ENCODE peak calls at places on chromosome 22, in five cellular contexts. S, M, Q, O and H are unnamed samples.

GRCh38 chr22:30336752-30337460 is 10.2 kb upstream of the TBC1D10A start:
- DNase-seq in M (no peak), S (no peak), Q (no peak), O (no peak), H (no peak)

GRCh38 chr22:22893077-22893805 is 5.6 kb downstream of the IGLL5 start:
- DNase-seq in O (no peak), Q (no peak), S (no peak), M (peak), H (no peak)

GRCh38 chr22:43884600-43885318 is 7.1 kb downstream of the PNPLA5 start:
- DNase-seq in M (peak), O (no peak), Q (peak), S (peak), H (no peak)

GRCh38 chr22:39710380-39711117 is 140.0 kb downstream of the CACNA1I start:
- DNase-seq in S (no peak), O (no peak), M (no peak), Q (no peak), H (no peak)

GRCh38 chr22:26313291-26313690 is 115.8 kb upstream of the ASPHD2 start:
- DNase-seq in Q (no peak), O (no peak), S (no peak), M (no peak), H (no peak)

GRCh38 chr22:41177626-41178424 is 27.3 kb upstream of the L3MBTL2 start:
- DNase-seq in M (no peak), O (no peak), S (no peak), Q (no peak), H (no peak)

GRCh38 chr22:22168190-22168940 is 76.2 kb upstream of the VPREB1 start:
- DNase-seq in M (peak), O (peak), S (peak), Q (peak), H (no peak)

GRCh38 chr22:46272196-46272595 is 4.4 kb downstream of the TTC38 start:
- DNase-seq in S (no peak), Q (no peak), M (no peak), O (no peak), H (no peak)

GRCh38 chr22:40635008-40635939 is 1.2 kb downstream of the MRTFA start:
- DNase-seq in M (no peak), S (no peak), O (no peak), Q (no peak), H (no peak)

GRCh38 chr22:46111645-46112306 is 38.5 kb upstream of the PPARA start:
- DNase-seq in M (no peak), S (no peak), Q (no peak), O (no peak), H (no peak)

DNA sequence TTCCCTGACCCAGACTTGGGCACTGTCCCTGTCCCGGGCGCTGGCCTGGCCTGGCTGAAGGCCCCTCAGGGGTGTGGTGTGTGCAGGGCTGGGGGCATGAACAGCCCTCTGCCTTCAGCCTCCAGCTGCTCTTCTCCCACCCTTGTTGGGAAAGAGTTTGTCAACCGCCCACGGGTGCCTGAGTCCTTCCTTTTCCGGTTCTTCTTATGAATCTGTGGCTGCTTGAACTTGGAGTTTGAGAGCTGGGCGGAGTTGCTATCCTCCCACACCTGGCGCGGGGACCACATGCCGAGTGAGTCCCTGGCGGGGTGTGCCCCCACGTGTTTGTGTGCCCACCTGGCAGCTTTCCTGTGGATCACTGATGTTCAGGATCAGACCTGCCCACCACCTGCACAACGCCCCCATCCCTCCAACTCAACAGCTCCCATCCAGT is 13.4 kb downstream of the NFAM1 start:
- DNase-seq in M (no peak), O (no peak), S (no peak), Q (no peak), H (peak)
- TF ChIP-seq KDM1A in M (no peak), O (no peak), S (no peak), Q (no peak), H (no peak)

GRCh38 chr22:44906999-44907644 is 102.7 kb downstream of the PHF21B start:
- DNase-seq in Q (no peak), M (no peak), O (no peak), S (no peak), H (no peak)

GRCh38 chr22:44895296-44896055 is 114.3 kb downstream of the PHF21B start:
- DNase-seq in M (no peak), O (no peak), Q (no peak), S (no peak), H (no peak)

GRCh38 chr22:44898236-44898635 is 111.6 kb downstream of the PHF21B start:
- DNase-seq in S (no peak), M (no peak), Q (no peak), O (no peak), H (no peak)

GRCh38 chr22:44906248-44906936 is 103.4 kb downstream of the PHF21B start:
- DNase-seq in Q (no peak), M (no peak), S (no peak), O (no peak), H (no peak)

DNA sequence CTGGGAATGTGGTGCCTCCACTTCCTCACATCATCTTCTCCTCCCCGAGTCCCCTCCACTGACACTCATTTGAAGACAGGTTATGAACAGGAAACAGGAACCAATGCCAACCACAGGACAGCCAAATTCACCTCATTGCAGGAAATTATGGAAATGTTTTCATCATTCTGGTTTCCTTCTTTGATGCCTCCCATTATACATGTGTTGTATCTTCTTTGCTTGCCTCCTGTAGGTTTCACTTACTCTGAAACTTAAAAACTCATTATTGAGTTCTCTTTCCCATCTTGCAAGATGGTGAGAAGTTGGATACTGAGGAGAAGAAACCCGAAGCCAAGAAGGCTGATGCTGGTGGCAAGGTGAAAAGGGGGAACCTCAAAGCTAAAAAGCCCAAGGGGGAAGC is 108.5 kb downstream of the PHF21B start:
- DNase-seq in O (no peak), M (no peak), S (no peak), Q (no peak), H (no peak)
- TF ChIP-seq KDM1A in O (no peak), M (no peak), S (no peak), Q (no peak), H (no peak)

GRCh38 chr22:37356922-37357321 is 70.4 kb downstream of the ELFN2 start:
- DNase-seq in O (no peak), S (no peak), M (no peak), Q (no peak), H (no peak)
- TF ChIP-seq KDM1A in O (no peak), S (no peak), M (no peak), Q (no peak), H (peak)

DNA sequence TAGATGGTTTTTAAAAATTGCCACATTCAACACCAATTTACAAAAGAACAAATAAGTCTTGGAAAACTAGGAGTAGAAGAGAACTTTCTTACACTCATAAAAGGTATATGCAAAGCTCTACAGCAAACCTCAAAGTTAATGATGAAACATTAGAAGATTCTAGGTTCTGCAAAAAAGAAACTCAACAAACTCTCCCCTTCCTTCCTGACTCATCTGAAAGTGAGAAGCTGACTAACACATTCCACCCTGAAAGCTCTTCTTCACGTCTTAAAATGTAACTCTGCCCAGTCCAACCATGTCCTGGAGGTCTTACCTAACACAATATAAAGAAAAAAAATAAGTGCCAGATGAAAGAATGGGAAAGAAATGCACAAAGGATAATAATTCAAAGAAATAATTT is 218.9 kb upstream of the ISX start:
- DNase-seq in O (no peak), M (no peak), Q (peak), S (no peak), H (no peak)
- TF ChIP-seq KDM1A in O (no peak), M (no peak), Q (no peak), S (no peak), H (no peak)

GRCh38 chr22:24333301-24333700 is 62.7 kb downstream of the SPECC1L start:
- DNase-seq in S (no peak), M (no peak), O (no peak), Q (no peak), H (no peak)
- TF ChIP-seq KDM1A in S (no peak), M (no peak), O (no peak), Q (no peak), H (no peak)

GRCh38 chr22:36330655-36331305 is 57.0 kb downstream of the MYH9 start:
- DNase-seq in Q (no peak), M (no peak), O (no peak), S (no peak), H (no peak)
- TF ChIP-seq KDM1A in Q (no peak), M (no peak), O (no peak), S (no peak), H (no peak)

DNA sequence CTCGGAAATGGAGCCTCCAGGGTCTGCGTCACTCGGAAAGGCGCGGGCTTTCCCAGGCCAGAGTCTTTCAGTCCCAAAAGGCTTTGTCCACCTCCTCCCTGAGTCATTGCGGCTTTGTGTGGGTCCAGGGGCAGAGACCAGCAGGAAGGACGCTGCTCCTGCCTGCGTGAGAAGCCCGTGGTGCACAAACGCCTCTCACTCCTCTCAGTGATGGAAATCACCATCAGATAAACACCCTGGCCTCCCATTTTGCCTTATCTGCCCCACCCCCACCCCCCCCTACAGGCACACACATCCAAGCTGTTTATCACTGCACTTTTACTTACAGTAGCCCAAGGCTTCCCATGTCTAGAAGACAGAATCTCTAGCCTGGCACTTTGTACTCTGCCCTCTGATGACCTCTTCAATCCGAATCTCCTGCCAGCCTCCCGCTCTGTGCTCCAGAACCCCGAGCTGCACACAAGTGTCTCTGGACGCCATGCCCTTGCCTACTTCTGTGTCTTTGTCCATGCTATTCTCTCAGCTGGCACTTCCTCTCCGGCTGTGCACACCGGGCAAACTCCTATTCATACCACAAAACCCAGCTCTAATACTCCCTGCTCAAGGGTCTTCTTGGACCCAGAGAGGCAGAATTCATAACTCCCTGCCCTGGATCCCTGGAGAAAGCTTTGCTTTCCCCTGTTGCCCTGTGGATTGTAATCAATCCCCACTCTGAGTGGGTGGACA is 954.6 kb downstream of the TBC1D22A start:
- DNase-seq in S (no peak), Q (no peak), O (no peak), M (peak), H (peak)
- TF ChIP-seq KDM1A in S (no peak), Q (no peak), O (no peak), M (no peak), H (no peak)

GRCh38 chr22:17955611-17956379 is 68.6 kb downstream of the MICAL3 start:
- DNase-seq in Q (no peak), S (no peak), O (no peak), M (no peak), H (no peak)

GRCh38 chr22:17954860-17955587 is 69.3 kb downstream of the MICAL3 start:
- DNase-seq in O (no peak), S (no peak), Q (no peak), M (no peak), H (no peak)

GRCh38 chr22:17960695-17961442 is 63.5 kb downstream of the MICAL3 start:
- DNase-seq in O (no peak), M (no peak), S (no peak), Q (no peak), H (no peak)

GRCh38 chr22:17954200-17954859 is 70.0 kb downstream of the MICAL3 start:
- DNase-seq in Q (no peak), O (peak), M (no peak), S (no peak), H (no peak)

GRCh38 chr22:17957683-17958082 is 66.7 kb downstream of the MICAL3 start:
- DNase-seq in M (no peak), Q (no peak), S (no peak), O (no peak), H (no peak)
- TF ChIP-seq KDM1A in M (no peak), Q (no peak), S (no peak), O (no peak), H (no peak)

DNA sequence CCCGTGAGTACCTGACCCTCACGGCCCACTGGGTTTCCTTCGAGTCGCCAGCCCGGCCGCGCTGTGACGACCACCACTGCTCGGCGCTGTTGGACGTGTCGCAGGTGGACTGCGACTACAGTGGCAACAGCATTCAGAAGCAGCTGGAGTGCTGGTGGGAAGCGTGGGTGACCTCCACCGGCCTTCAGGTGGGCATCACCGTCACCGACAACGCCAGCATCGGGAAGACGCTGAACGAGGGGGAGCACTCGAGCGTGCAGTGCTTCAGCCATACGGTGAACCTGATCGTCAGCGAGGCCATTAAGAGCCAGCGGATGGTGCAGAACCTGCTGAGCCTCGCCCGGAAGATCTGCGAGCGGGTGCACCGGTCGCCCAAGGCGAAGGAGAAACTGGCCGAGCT is 32.2 kb downstream of the ZBED4 start:
- DNase-seq in M (no peak), Q (no peak), O (no peak), S (no peak), H (no peak)
- TF ChIP-seq KDM1A in M (no peak), Q (no peak), O (no peak), S (no peak), H (no peak)